ENCODE peak calls at places on chromosome 11, in ten cellular contexts. One of them, this sample, is unnamed.

GRCh38 chr11:1782831-1783724 is 19.4 kb upstream of the CTSD start:
- DNase-seq in CD8-positive, alpha-beta memory T cell: no peak
- DNase-seq in activated CD4-positive, alpha-beta T cell treated with anti-CD3 and anti-CD28 coated beads for 36 hours: no peak
- DNase-seq in stimulated activated CD8-positive, alpha-beta memory T cell treated with anti-CD3 and anti-CD28 coated beads, Interleukin-12 subunit alpha, Interleukin-12 subunit beta, amount 100 ng/mL, for 4 hours: no peak
- DNase-seq in activated naive CD8-positive, alpha-beta T cell treated with anti-CD3 and anti-CD28 coated beads, Interleukin-2, amount 10 ng/mL, durations not matched to agents 7 days and 5 days: no peak
- DNase-seq in NCI-H1092 treated with DMSO at 0.1 percent for 48 hours: no peak
- DNase-seq in fibroblast of mammary gland: peak
- DNase-seq in iPS DF 19.7: no peak
- DNase-seq in HL-60: peak
- DNase-seq in mesenchymal stem cell: peak
- DNase-seq in this sample: no peak

GRCh38 chr11:74269161-74269809 is 42.2 kb downstream of the P4HA3 start:
- DNase-seq in CD8-positive, alpha-beta memory T cell: no peak
- DNase-seq in activated CD4-positive, alpha-beta T cell treated with anti-CD3 and anti-CD28 coated beads for 36 hours: peak
- DNase-seq in stimulated activated CD8-positive, alpha-beta memory T cell treated with anti-CD3 and anti-CD28 coated beads, Interleukin-12 subunit alpha, Interleukin-12 subunit beta, amount 100 ng/mL, for 4 hours: no peak
- DNase-seq in activated naive CD8-positive, alpha-beta T cell treated with anti-CD3 and anti-CD28 coated beads, Interleukin-2, amount 10 ng/mL, durations not matched to agents 7 days and 5 days: no peak
- DNase-seq in NCI-H1092 treated with DMSO at 0.1 percent for 48 hours: no peak
- DNase-seq in fibroblast of mammary gland: peak
- DNase-seq in iPS DF 19.7: no peak
- DNase-seq in HL-60: no peak
- DNase-seq in mesenchymal stem cell: no peak
- DNase-seq in this sample: no peak

GRCh38 chr11:79415411-79415810 is 25.4 kb downstream of the TENM4 start:
- DNase-seq in CD8-positive, alpha-beta memory T cell: no peak
- DNase-seq in activated CD4-positive, alpha-beta T cell treated with anti-CD3 and anti-CD28 coated beads for 36 hours: no peak
- DNase-seq in stimulated activated CD8-positive, alpha-beta memory T cell treated with anti-CD3 and anti-CD28 coated beads, Interleukin-12 subunit alpha, Interleukin-12 subunit beta, amount 100 ng/mL, for 4 hours: no peak
- DNase-seq in activated naive CD8-positive, alpha-beta T cell treated with anti-CD3 and anti-CD28 coated beads, Interleukin-2, amount 10 ng/mL, durations not matched to agents 7 days and 5 days: no peak
- DNase-seq in NCI-H1092 treated with DMSO at 0.1 percent for 48 hours: no peak
- DNase-seq in fibroblast of mammary gland: peak
- DNase-seq in iPS DF 19.7: no peak
- DNase-seq in HL-60: no peak
- DNase-seq in mesenchymal stem cell: peak
- DNase-seq in this sample: no peak

GRCh38 chr11:48141475-48142100 is 75.0 kb upstream of the OR4B1 start:
- DNase-seq in CD8-positive, alpha-beta memory T cell: no peak
- DNase-seq in activated CD4-positive, alpha-beta T cell treated with anti-CD3 and anti-CD28 coated beads for 36 hours: no peak
- DNase-seq in stimulated activated CD8-positive, alpha-beta memory T cell treated with anti-CD3 and anti-CD28 coated beads, Interleukin-12 subunit alpha, Interleukin-12 subunit beta, amount 100 ng/mL, for 4 hours: no peak
- DNase-seq in activated naive CD8-positive, alpha-beta T cell treated with anti-CD3 and anti-CD28 coated beads, Interleukin-2, amount 10 ng/mL, durations not matched to agents 7 days and 5 days: no peak
- DNase-seq in NCI-H1092 treated with DMSO at 0.1 percent for 48 hours: no peak
- DNase-seq in fibroblast of mammary gland: peak
- DNase-seq in iPS DF 19.7: no peak
- DNase-seq in HL-60: no peak
- DNase-seq in mesenchymal stem cell: peak
- DNase-seq in this sample: no peak

GRCh38 chr11:110573411-110573810 is 138.8 kb downstream of the ARHGAP20 start:
- DNase-seq in CD8-positive, alpha-beta memory T cell: no peak
- DNase-seq in activated CD4-positive, alpha-beta T cell treated with anti-CD3 and anti-CD28 coated beads for 36 hours: no peak
- DNase-seq in stimulated activated CD8-positive, alpha-beta memory T cell treated with anti-CD3 and anti-CD28 coated beads, Interleukin-12 subunit alpha, Interleukin-12 subunit beta, amount 100 ng/mL, for 4 hours: no peak
- DNase-seq in activated naive CD8-positive, alpha-beta T cell treated with anti-CD3 and anti-CD28 coated beads, Interleukin-2, amount 10 ng/mL, durations not matched to agents 7 days and 5 days: no peak
- DNase-seq in NCI-H1092 treated with DMSO at 0.1 percent for 48 hours: no peak
- DNase-seq in fibroblast of mammary gland: no peak
- DNase-seq in iPS DF 19.7: no peak
- DNase-seq in HL-60: no peak
- DNase-seq in mesenchymal stem cell: no peak
- DNase-seq in this sample: no peak

GRCh38 chr11:59551651-59552521 is 40.5 kb downstream of the OR4D9 start:
- DNase-seq in CD8-positive, alpha-beta memory T cell: no peak
- DNase-seq in activated CD4-positive, alpha-beta T cell treated with anti-CD3 and anti-CD28 coated beads for 36 hours: peak
- DNase-seq in stimulated activated CD8-positive, alpha-beta memory T cell treated with anti-CD3 and anti-CD28 coated beads, Interleukin-12 subunit alpha, Interleukin-12 subunit beta, amount 100 ng/mL, for 4 hours: no peak
- DNase-seq in activated naive CD8-positive, alpha-beta T cell treated with anti-CD3 and anti-CD28 coated beads, Interleukin-2, amount 10 ng/mL, durations not matched to agents 7 days and 5 days: no peak
- DNase-seq in NCI-H1092 treated with DMSO at 0.1 percent for 48 hours: no peak
- DNase-seq in fibroblast of mammary gland: peak
- DNase-seq in iPS DF 19.7: no peak
- DNase-seq in HL-60: no peak
- DNase-seq in mesenchymal stem cell: peak
- DNase-seq in this sample: no peak

GRCh38 chr11:45590743-45591142 is 74.7 kb downstream of the CHST1 start:
- DNase-seq in CD8-positive, alpha-beta memory T cell: no peak
- DNase-seq in activated CD4-positive, alpha-beta T cell treated with anti-CD3 and anti-CD28 coated beads for 36 hours: no peak
- DNase-seq in stimulated activated CD8-positive, alpha-beta memory T cell treated with anti-CD3 and anti-CD28 coated beads, Interleukin-12 subunit alpha, Interleukin-12 subunit beta, amount 100 ng/mL, for 4 hours: no peak
- DNase-seq in activated naive CD8-positive, alpha-beta T cell treated with anti-CD3 and anti-CD28 coated beads, Interleukin-2, amount 10 ng/mL, durations not matched to agents 7 days and 5 days: no peak
- DNase-seq in NCI-H1092 treated with DMSO at 0.1 percent for 48 hours: no peak
- DNase-seq in fibroblast of mammary gland: peak
- DNase-seq in iPS DF 19.7: no peak
- DNase-seq in HL-60: no peak
- DNase-seq in mesenchymal stem cell: no peak
- DNase-seq in this sample: peak

GRCh38 chr11:32935462-32936029 is 42.9 kb downstream of the QSER1 start:
- DNase-seq in CD8-positive, alpha-beta memory T cell: no peak
- DNase-seq in activated CD4-positive, alpha-beta T cell treated with anti-CD3 and anti-CD28 coated beads for 36 hours: no peak
- DNase-seq in stimulated activated CD8-positive, alpha-beta memory T cell treated with anti-CD3 and anti-CD28 coated beads, Interleukin-12 subunit alpha, Interleukin-12 subunit beta, amount 100 ng/mL, for 4 hours: no peak
- DNase-seq in activated naive CD8-positive, alpha-beta T cell treated with anti-CD3 and anti-CD28 coated beads, Interleukin-2, amount 10 ng/mL, durations not matched to agents 7 days and 5 days: no peak
- DNase-seq in NCI-H1092 treated with DMSO at 0.1 percent for 48 hours: no peak
- DNase-seq in fibroblast of mammary gland: peak
- DNase-seq in iPS DF 19.7: no peak
- DNase-seq in HL-60: no peak
- DNase-seq in mesenchymal stem cell: no peak
- DNase-seq in this sample: no peak

GRCh38 chr11:70627219-70627618 is 228.9 kb downstream of the CTTN start:
- DNase-seq in CD8-positive, alpha-beta memory T cell: no peak
- DNase-seq in activated CD4-positive, alpha-beta T cell treated with anti-CD3 and anti-CD28 coated beads for 36 hours: no peak
- DNase-seq in stimulated activated CD8-positive, alpha-beta memory T cell treated with anti-CD3 and anti-CD28 coated beads, Interleukin-12 subunit alpha, Interleukin-12 subunit beta, amount 100 ng/mL, for 4 hours: no peak
- DNase-seq in activated naive CD8-positive, alpha-beta T cell treated with anti-CD3 and anti-CD28 coated beads, Interleukin-2, amount 10 ng/mL, durations not matched to agents 7 days and 5 days: no peak
- DNase-seq in NCI-H1092 treated with DMSO at 0.1 percent for 48 hours: no peak
- DNase-seq in fibroblast of mammary gland: no peak
- DNase-seq in iPS DF 19.7: no peak
- DNase-seq in HL-60: no peak
- DNase-seq in mesenchymal stem cell: no peak
- DNase-seq in this sample: no peak

GRCh38 chr11:105456950-105457349 is 152.9 kb upstream of the GRIA4 start:
- DNase-seq in CD8-positive, alpha-beta memory T cell: no peak
- DNase-seq in activated CD4-positive, alpha-beta T cell treated with anti-CD3 and anti-CD28 coated beads for 36 hours: no peak
- DNase-seq in stimulated activated CD8-positive, alpha-beta memory T cell treated with anti-CD3 and anti-CD28 coated beads, Interleukin-12 subunit alpha, Interleukin-12 subunit beta, amount 100 ng/mL, for 4 hours: no peak
- DNase-seq in activated naive CD8-positive, alpha-beta T cell treated with anti-CD3 and anti-CD28 coated beads, Interleukin-2, amount 10 ng/mL, durations not matched to agents 7 days and 5 days: no peak
- DNase-seq in NCI-H1092 treated with DMSO at 0.1 percent for 48 hours: no peak
- DNase-seq in fibroblast of mammary gland: no peak
- DNase-seq in iPS DF 19.7: no peak
- DNase-seq in HL-60: no peak
- DNase-seq in mesenchymal stem cell: no peak
- DNase-seq in this sample: no peak

GRCh38 chr11:18720086-18720810 is 5.7 kb downstream of the IGSF22 start:
- DNase-seq in CD8-positive, alpha-beta memory T cell: no peak
- DNase-seq in activated CD4-positive, alpha-beta T cell treated with anti-CD3 and anti-CD28 coated beads for 36 hours: no peak
- DNase-seq in stimulated activated CD8-positive, alpha-beta memory T cell treated with anti-CD3 and anti-CD28 coated beads, Interleukin-12 subunit alpha, Interleukin-12 subunit beta, amount 100 ng/mL, for 4 hours: no peak
- DNase-seq in activated naive CD8-positive, alpha-beta T cell treated with anti-CD3 and anti-CD28 coated beads, Interleukin-2, amount 10 ng/mL, durations not matched to agents 7 days and 5 days: no peak
- DNase-seq in NCI-H1092 treated with DMSO at 0.1 percent for 48 hours: no peak
- DNase-seq in fibroblast of mammary gland: peak
- DNase-seq in iPS DF 19.7: no peak
- DNase-seq in HL-60: no peak
- DNase-seq in mesenchymal stem cell: no peak
- DNase-seq in this sample: no peak

GRCh38 chr11:33590471-33590870 is 110.2 kb downstream of the C11orf91 start:
- DNase-seq in CD8-positive, alpha-beta memory T cell: no peak
- DNase-seq in activated CD4-positive, alpha-beta T cell treated with anti-CD3 and anti-CD28 coated beads for 36 hours: no peak
- DNase-seq in stimulated activated CD8-positive, alpha-beta memory T cell treated with anti-CD3 and anti-CD28 coated beads, Interleukin-12 subunit alpha, Interleukin-12 subunit beta, amount 100 ng/mL, for 4 hours: no peak
- DNase-seq in activated naive CD8-positive, alpha-beta T cell treated with anti-CD3 and anti-CD28 coated beads, Interleukin-2, amount 10 ng/mL, durations not matched to agents 7 days and 5 days: no peak
- DNase-seq in NCI-H1092 treated with DMSO at 0.1 percent for 48 hours: no peak
- DNase-seq in fibroblast of mammary gland: no peak
- DNase-seq in iPS DF 19.7: no peak
- DNase-seq in HL-60: no peak
- DNase-seq in mesenchymal stem cell: no peak
- DNase-seq in this sample: no peak

GRCh38 chr11:85756401-85757200 is 54.3 kb downstream of the SYTL2 start:
- DNase-seq in CD8-positive, alpha-beta memory T cell: peak
- DNase-seq in activated CD4-positive, alpha-beta T cell treated with anti-CD3 and anti-CD28 coated beads for 36 hours: peak
- DNase-seq in stimulated activated CD8-positive, alpha-beta memory T cell treated with anti-CD3 and anti-CD28 coated beads, Interleukin-12 subunit alpha, Interleukin-12 subunit beta, amount 100 ng/mL, for 4 hours: no peak
- DNase-seq in activated naive CD8-positive, alpha-beta T cell treated with anti-CD3 and anti-CD28 coated beads, Interleukin-2, amount 10 ng/mL, durations not matched to agents 7 days and 5 days: no peak
- DNase-seq in NCI-H1092 treated with DMSO at 0.1 percent for 48 hours: no peak
- DNase-seq in fibroblast of mammary gland: no peak
- DNase-seq in iPS DF 19.7: no peak
- DNase-seq in HL-60: no peak
- DNase-seq in mesenchymal stem cell: no peak
- DNase-seq in this sample: no peak

GRCh38 chr11:123588117-123588815 is 66.2 kb downstream of the SCN3B start:
- DNase-seq in CD8-positive, alpha-beta memory T cell: no peak
- DNase-seq in activated CD4-positive, alpha-beta T cell treated with anti-CD3 and anti-CD28 coated beads for 36 hours: no peak
- DNase-seq in stimulated activated CD8-positive, alpha-beta memory T cell treated with anti-CD3 and anti-CD28 coated beads, Interleukin-12 subunit alpha, Interleukin-12 subunit beta, amount 100 ng/mL, for 4 hours: no peak
- DNase-seq in activated naive CD8-positive, alpha-beta T cell treated with anti-CD3 and anti-CD28 coated beads, Interleukin-2, amount 10 ng/mL, durations not matched to agents 7 days and 5 days: no peak
- DNase-seq in NCI-H1092 treated with DMSO at 0.1 percent for 48 hours: no peak
- DNase-seq in fibroblast of mammary gland: no peak
- DNase-seq in iPS DF 19.7: no peak
- DNase-seq in HL-60: no peak
- DNase-seq in mesenchymal stem cell: no peak
- DNase-seq in this sample: no peak

GRCh38 chr11:17696741-17697140 is 22.6 kb upstream of the MYOD1 start:
- DNase-seq in CD8-positive, alpha-beta memory T cell: no peak
- DNase-seq in activated CD4-positive, alpha-beta T cell treated with anti-CD3 and anti-CD28 coated beads for 36 hours: no peak
- DNase-seq in stimulated activated CD8-positive, alpha-beta memory T cell treated with anti-CD3 and anti-CD28 coated beads, Interleukin-12 subunit alpha, Interleukin-12 subunit beta, amount 100 ng/mL, for 4 hours: no peak
- DNase-seq in activated naive CD8-positive, alpha-beta T cell treated with anti-CD3 and anti-CD28 coated beads, Interleukin-2, amount 10 ng/mL, durations not matched to agents 7 days and 5 days: no peak
- DNase-seq in NCI-H1092 treated with DMSO at 0.1 percent for 48 hours: no peak
- DNase-seq in fibroblast of mammary gland: no peak
- DNase-seq in iPS DF 19.7: no peak
- DNase-seq in HL-60: no peak
- DNase-seq in mesenchymal stem cell: no peak
- DNase-seq in this sample: no peak

GRCh38 chr11:12241401-12241800 is 131.0 kb downstream of the MICAL2 start:
- DNase-seq in CD8-positive, alpha-beta memory T cell: no peak
- DNase-seq in activated CD4-positive, alpha-beta T cell treated with anti-CD3 and anti-CD28 coated beads for 36 hours: no peak
- DNase-seq in stimulated activated CD8-positive, alpha-beta memory T cell treated with anti-CD3 and anti-CD28 coated beads, Interleukin-12 subunit alpha, Interleukin-12 subunit beta, amount 100 ng/mL, for 4 hours: no peak
- DNase-seq in activated naive CD8-positive, alpha-beta T cell treated with anti-CD3 and anti-CD28 coated beads, Interleukin-2, amount 10 ng/mL, durations not matched to agents 7 days and 5 days: no peak
- DNase-seq in NCI-H1092 treated with DMSO at 0.1 percent for 48 hours: no peak
- DNase-seq in fibroblast of mammary gland: no peak
- DNase-seq in iPS DF 19.7: no peak
- DNase-seq in HL-60: no peak
- DNase-seq in mesenchymal stem cell: no peak
- DNase-seq in this sample: no peak

GRCh38 chr11:78907636-78908035 is 333.0 kb upstream of the NARS2 start:
- DNase-seq in CD8-positive, alpha-beta memory T cell: no peak
- DNase-seq in activated CD4-positive, alpha-beta T cell treated with anti-CD3 and anti-CD28 coated beads for 36 hours: no peak
- DNase-seq in stimulated activated CD8-positive, alpha-beta memory T cell treated with anti-CD3 and anti-CD28 coated beads, Interleukin-12 subunit alpha, Interleukin-12 subunit beta, amount 100 ng/mL, for 4 hours: no peak
- DNase-seq in activated naive CD8-positive, alpha-beta T cell treated with anti-CD3 and anti-CD28 coated beads, Interleukin-2, amount 10 ng/mL, durations not matched to agents 7 days and 5 days: no peak
- DNase-seq in NCI-H1092 treated with DMSO at 0.1 percent for 48 hours: peak
- DNase-seq in fibroblast of mammary gland: no peak
- DNase-seq in iPS DF 19.7: no peak
- DNase-seq in HL-60: no peak
- DNase-seq in mesenchymal stem cell: no peak
- DNase-seq in this sample: no peak